ENCODE peak calls at places on chromosomes 6 and 20, in four cellular contexts. M, J, C and P are unnamed samples.

GRCh38 chr6:47260021-47260420 is 49.7 kb downstream of the TNFRSF21 start:
- DNase-seq in M (no peak), J (no peak), C (no peak), P (no peak)

GRCh38 chr6:37137881-37138568 is 31.9 kb upstream of the PIM1 start:
- DNase-seq in J (peak), M (no peak), C (no peak), P (no peak)

GRCh38 chr6:94487371-94487770 is 1068.0 kb upstream of the EPHA7 start:
- DNase-seq in C (no peak), M (no peak), J (no peak), P (no peak)

GRCh38 chr20:50464026-50464724 is 46.0 kb upstream of the PTPN1 start:
- DNase-seq in J (peak), M (peak), C (peak), P (peak)

GRCh38 chr20:32354592-32355416 is 3.3 kb upstream of the ASXL1 start:
- DNase-seq in M (no peak), C (no peak), J (no peak), P (no peak)

GRCh38 chr6:166258854-166259276 is 49.3 kb downstream of the PRR18 start:
- DNase-seq in C (no peak), M (no peak), J (no peak), P (no peak)

GRCh38 chr6:73236147-73236750 is 11.0 kb upstream of the KHDC1L start:
- DNase-seq in C (no peak), M (no peak), J (no peak), P (no peak)

GRCh38 chr6:106155219-106155830 is 69.2 kb downstream of the PRDM1 start:
- DNase-seq in M (no peak), J (no peak), C (no peak), P (no peak)

GRCh38 chr6:10837009-10837691 is 1.2 kb downstream of the MAK start:
- DNase-seq in M (peak), J (peak), C (peak), P (peak)

GRCh38 chr6:137210903-137211302 is 8.3 kb downstream of the IFNGR1 start:
- DNase-seq in C (no peak), J (no peak), M (no peak), P (no peak)

GRCh38 chr6:33724281-33725023 is 13.0 kb upstream of the UQCC2 start:
- DNase-seq in J (no peak), M (no peak), C (no peak), P (no peak)

GRCh38 chr20:51893723-51894122 is 91.4 kb upstream of the SALL4 start:
- DNase-seq in C (no peak), J (no peak), M (no peak), P (no peak)
- TF ChIP-seq CTCF in C (no peak), J (no peak), M (no peak), P (no peak)

GRCh38 chr6:157649311-157650260 is 173.5 kb upstream of the SNX9 start:
- DNase-seq in C (no peak), M (no peak), J (no peak), P (peak)
- TF ChIP-seq CTCF in C (no peak), M (no peak), J (no peak), P (no peak)

GRCh38 chr20:22491188-22491500 is 93.2 kb downstream of the FOXA2 start:
- DNase-seq in C (no peak), M (no peak), J (no peak), P (peak)

GRCh38 chr20:22492497-22492896 is 91.9 kb downstream of the FOXA2 start:
- DNase-seq in J (no peak), C (no peak), M (no peak), P (no peak)

GRCh38 chr20:22489614-22490286 is 94.6 kb downstream of the FOXA2 start:
- DNase-seq in J (no peak), C (peak), M (no peak), P (no peak)

GRCh38 chr20:22495172-22495571 is 89.2 kb downstream of the FOXA2 start:
- DNase-seq in C (no peak), M (no peak), J (no peak), P (no peak)

GRCh38 chr20:22490287-22491187 is 93.8 kb downstream of the FOXA2 start:
- DNase-seq in J (no peak), M (no peak), C (peak), P (peak)
- TF ChIP-seq CTCF in J (peak), M (no peak), C (peak), P (no peak)

GRCh38 chr6:87700729-87701675 is 1.0 kb downstream of the AKIRIN2 start:
- DNase-seq in J (peak), C (no peak), M (peak), P (peak)
- TF ChIP-seq CTCF in J (no peak), C (no peak), M (no peak), P (no peak)

GRCh38 chr20:23325107-23325506 is 25.5 kb upstream of the NXT1 start:
- DNase-seq in J (no peak), C (no peak), M (no peak), P (no peak)

GRCh38 chr20:23317081-23317480 is 33.5 kb upstream of the NXT1 start:
- DNase-seq in J (no peak), C (no peak), M (no peak), P (no peak)

GRCh38 chr20:23316626-23317025 is 34.0 kb upstream of the NXT1 start:
- DNase-seq in M (no peak), C (no peak), J (no peak), P (no peak)

GRCh38 chr20:23318347-23318746 is 32.2 kb upstream of the NXT1 start:
- DNase-seq in M (no peak), J (no peak), C (no peak), P (no peak)

GRCh38 chr20:23320317-23320716 is 30.3 kb upstream of the NXT1 start:
- DNase-seq in J (no peak), M (no peak), C (no peak), P (no peak)
- TF ChIP-seq CTCF in J (peak), M (no peak), C (no peak), P (no peak)